ENCODE peak calls at places on chromosomes 3 and 15, in seven cellular contexts. L is psoas muscle, D is brain microvascular endothelial cell, G is breast epithelium, P is mucosa of descending colon, J is mammary epithelial cell, E is H7. K is an unnamed sample.

GRCh38 chr3:52494446-52494845 is 692 bp upstream of the STAB1 start:
- DNase-seq in L (no peak), D (no peak), G (no peak), P (no peak), J (no peak), E (peak; percentile 78), K (no peak)

GRCh38 chr3:106720510-106720909 is 656.7 kb upstream of the CCDC54 start:
- DNase-seq in L (no peak), D (no peak), G (no peak), P (no peak), J (no peak), E (no peak), K (no peak)

GRCh38 chr15:80423215-80423614 is 19.0 kb downstream of the ARNT2 start:
- DNase-seq in L (no peak), D (peak; percentile 17), G (no peak), P (no peak), J (no peak), E (no peak), K (no peak)

GRCh38 chr3:9233101-9233500 is 16.3 kb downstream of the SRGAP3 start:
- DNase-seq in L (no peak), D (no peak), G (no peak), P (no peak), J (no peak), E (no peak), K (no peak)

GRCh38 chr3:126523745-126524428 is at the start of gene CHST13:
- DNase-seq in L (peak; percentile 53), D (no peak), G (no peak), P (peak; percentile 63), J (peak; percentile 49), E (peak; percentile 95), K (no peak)

GRCh38 chr15:100345438-100345837 is 3.7 kb upstream of the ADAMTS17 start:
- DNase-seq in L (no peak), D (no peak), G (no peak), P (no peak), J (no peak), E (no peak), K (no peak)

GRCh38 chr15:95470997-95471692 is 859.4 kb upstream of the NR2F2 start:
- DNase-seq in L (no peak), D (peak; percentile 43), G (no peak), P (no peak), J (no peak), E (no peak), K (no peak)

GRCh38 chr3:47250309-47251060 is 32.1 kb downstream of the KIF9 start:
- DNase-seq in L (peak; percentile 33), D (peak; percentile 25), G (no peak), P (peak; percentile 25), J (peak; percentile 20), E (peak; percentile 75), K (no peak)

GRCh38 chr3:156648086-156648485 is 26.3 kb upstream of the TIPARP start:
- DNase-seq in L (no peak), D (peak; percentile 53), G (no peak), P (no peak), J (peak; percentile 37), E (no peak), K (no peak)

GRCh38 chr3:1262246-1262645 is 169.4 kb downstream of the CNTN6 start:
- DNase-seq in L (no peak), D (no peak), G (no peak), P (no peak), J (no peak), E (no peak), K (no peak)

GRCh38 chr15:77746254-77747174 is 113.8 kb upstream of the LINGO1 start:
- DNase-seq in L (no peak), D (no peak), G (no peak), P (no peak), J (no peak), E (no peak), K (no peak)

GRCh38 chr15:51971353-51972133 is at the start of gene LEO1:
- DNase-seq in L (peak; percentile 87), D (peak; percentile 96), G (peak; percentile 85), P (peak; percentile 89), J (peak; percentile 95), E (peak; percentile 94), K (peak; percentile 94)

GRCh38 chr15:63826513-63826912 is 7.2 kb downstream of the HERC1 start:
- DNase-seq in L (no peak), D (peak; percentile 52), G (no peak), P (no peak), J (no peak), E (no peak), K (peak; percentile 43)

DNA sequence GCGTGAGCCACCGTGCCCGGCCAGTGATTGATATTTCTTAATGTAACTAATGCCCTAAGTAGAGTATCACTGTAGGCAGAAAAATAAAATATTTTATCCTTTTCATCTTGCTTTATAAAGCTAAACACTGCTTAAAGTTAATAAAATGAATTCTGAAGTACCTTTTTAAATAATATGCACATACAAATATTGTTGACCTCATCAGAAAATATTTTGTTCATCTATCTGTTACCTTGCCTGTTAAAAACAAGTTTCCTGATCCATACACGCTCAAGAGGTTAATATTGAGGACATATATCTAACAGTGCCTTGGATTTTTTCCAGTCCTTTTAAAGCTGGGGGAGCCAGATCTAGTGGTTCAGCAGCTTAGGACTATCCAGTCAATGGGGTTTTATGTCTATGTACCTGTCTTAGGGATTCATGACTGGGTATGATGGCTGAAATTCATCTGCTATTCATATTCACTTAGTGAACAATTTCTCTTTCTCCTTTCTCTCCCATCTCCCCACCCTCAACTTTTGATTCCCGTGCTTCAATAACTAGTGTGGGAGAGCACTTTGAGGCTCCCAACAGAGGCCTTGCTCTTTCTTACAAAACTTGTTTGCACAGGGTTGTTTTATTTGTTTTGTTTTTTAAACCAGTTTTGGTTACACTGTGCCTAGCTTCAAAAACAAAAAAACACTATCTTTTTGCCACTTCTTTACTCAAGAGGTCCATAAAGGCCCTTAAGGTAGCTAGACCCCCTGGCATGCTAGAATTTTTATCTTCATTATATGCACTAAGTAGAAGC is 7.0 kb downstream of the SLC25A36 start:
- DNase-seq in L (no peak), D (no peak), G (no peak), P (no peak), J (no peak), E (no peak), K (no peak)
- H3K36me3 ChIP-seq in L (no peaks in the 10 kb centered on the region), D (no peaks in the 10 kb centered on the region), G (no peaks in the 10 kb centered on the region), P (no peaks in the 10 kb centered on the region), J (no peaks in the 10 kb centered on the region), E (no peaks in the 10 kb centered on the region), K (no peaks in the 10 kb centered on the region)

GRCh38 chr3:184380627-184381260 is 890 bp downstream of the CHRD start:
- DNase-seq in L (no peak), D (no peak), G (no peak), P (no peak), J (no peak), E (no peak), K (no peak)
- H3K4me3 ChIP-seq in L (peak overlapping the region; percentile 72), D (no peak overlapping the region), G (peak overlapping the region; percentile 57), P (no peak overlapping the region), J (peak overlapping the region; percentile 17), E (peak overlapping the region; percentile 43), K (no peak overlapping the region)

GRCh38 chr3:25610167-25610566 is 54.5 kb downstream of the TOP2B start:
- DNase-seq in L (no peak), D (no peak), G (no peak), P (no peak), J (no peak), E (no peak), K (no peak)
- H3K36me3 ChIP-seq in L (peaks cover 2% of the 10 kb centered on the region), D (peaks cover 31% of the 10 kb centered on the region), G (peaks cover 7% of the 10 kb centered on the region), P (peaks cover 6% of the 10 kb centered on the region), J (peaks cover 43% of the 10 kb centered on the region), E (peaks cover 7% of the 10 kb centered on the region), K (peaks cover 57% of the 10 kb centered on the region)

GRCh38 chr3:133578548-133579191 is 5.2 kb downstream of the CDV3 start:
- DNase-seq in L (no peak), D (no peak), G (no peak), P (no peak), J (peak; percentile 46), E (peak; percentile 63), K (no peak)

GRCh38 chr3:133574260-133574881 is 885 bp downstream of the CDV3 start:
- DNase-seq in L (peak; percentile 78), D (peak; percentile 57), G (peak; percentile 48), P (peak; percentile 88), J (peak; percentile 68), E (peak; percentile 84), K (peak; percentile 61)

GRCh38 chr3:133573629-133574194 is at the start of gene CDV3:
- DNase-seq in L (no peak), D (no peak), G (no peak), P (no peak), J (no peak), E (peak; percentile 79), K (no peak)

GRCh38 chr3:133575121-133575520 is 1.6 kb downstream of the CDV3 start:
- DNase-seq in L (no peak), D (no peak), G (no peak), P (no peak), J (peak; percentile 6), E (no peak), K (no peak)

GRCh38 chr3:133576169-133576568 is 2.7 kb downstream of the CDV3 start:
- DNase-seq in L (no peak), D (no peak), G (no peak), P (no peak), J (no peak), E (no peak), K (no peak)
- H3K4me3 ChIP-seq in L (peak overlapping the region; percentile 93), D (peak overlapping the region; percentile 89), G (peak overlapping the region; percentile 84), P (no peak overlapping the region), J (peak overlapping the region; percentile 87), E (no peak overlapping the region), K (no peak overlapping the region)

GRCh38 chr15:66308526-66308925 is 15.2 kb downstream of the DIS3L start:
- DNase-seq in L (no peak), D (no peak), G (no peak), P (no peak), J (no peak), E (no peak), K (no peak)

GRCh38 chr15:66306381-66306780 is 13.0 kb downstream of the DIS3L start:
- DNase-seq in L (no peak), D (no peak), G (no peak), P (no peak), J (no peak), E (no peak), K (no peak)

GRCh38 chr15:66310786-66311185 is 17.4 kb downstream of the DIS3L start:
- DNase-seq in L (no peak), D (no peak), G (no peak), P (no peak), J (no peak), E (no peak), K (no peak)

GRCh38 chr15:66312144-66312543 is 18.8 kb downstream of the DIS3L start:
- DNase-seq in L (no peak), D (no peak), G (no peak), P (no peak), J (no peak), E (no peak), K (no peak)
- H3K36me3 ChIP-seq in L (peaks cover 4% of the 10 kb centered on the region), D (peaks cover 3% of the 10 kb centered on the region), G (peaks cover 7% of the 10 kb centered on the region), P (no peaks in the 10 kb centered on the region), J (peaks cover 7% of the 10 kb centered on the region), E (peaks cover 15% of the 10 kb centered on the region), K (peaks cover 42% of the 10 kb centered on the region)

DNA sequence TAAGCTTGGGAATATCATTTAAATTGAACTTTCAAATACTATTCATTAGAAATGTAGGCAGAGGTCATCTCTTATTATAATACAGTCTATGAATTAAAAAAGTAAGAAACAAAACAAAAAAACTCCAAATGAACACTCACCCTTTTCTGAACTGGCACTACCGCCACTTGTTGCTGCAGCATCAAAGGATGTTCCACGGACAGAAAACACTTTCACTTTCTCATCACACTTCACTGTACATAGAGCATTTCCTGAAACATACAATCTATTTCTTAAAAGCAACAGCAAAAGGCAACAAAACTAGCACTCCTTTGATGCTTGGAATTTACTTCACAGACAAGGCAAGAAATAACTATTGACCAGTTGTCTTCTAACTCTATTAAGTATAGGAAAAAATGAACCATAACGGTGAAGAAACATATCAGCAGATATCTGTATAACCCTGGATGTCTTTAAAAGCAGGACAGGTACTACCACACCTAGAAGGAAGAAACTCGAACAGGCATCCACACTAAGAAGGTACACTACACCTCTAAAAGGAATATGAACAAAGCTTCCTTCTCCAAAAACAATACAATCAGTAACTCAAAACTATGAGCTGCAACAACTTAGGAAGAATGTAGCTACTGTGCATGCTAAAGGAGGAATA is 24.9 kb downstream of the ETFA start:
- DNase-seq in L (no peak), D (no peak), G (no peak), P (no peak), J (no peak), E (no peak), K (peak; percentile 62)
- H3K4me3 ChIP-seq in L (no peak overlapping the region), D (no peak overlapping the region), G (no peak overlapping the region), P (no peak overlapping the region), J (no peak overlapping the region), E (no peak overlapping the region), K (no peak overlapping the region)

K was measured in CD4-positive, alpha-beta memory T cell.